ENCODE peak calls at places on chromosome 20, in four cellular contexts. One of them, this sample, is unnamed.
A peak's percentile ranks its signal among the peaks of the same experiment; 100 is the strongest.

GRCh38 chr20:48180039-48180438 is 394.8 kb upstream of the SULF2 start:
- DNase-seq in GM23338: no peak
- DNase-seq in effector memory CD4-positive, alpha-beta T cell: no peak
- DNase-seq in neural progenitor cell: no peak
- DNase-seq in this sample: no peak

GRCh38 chr20:23269954-23270353 is 80.6 kb upstream of the NXT1 start:
- DNase-seq in GM23338: peak; percentile 11
- DNase-seq in effector memory CD4-positive, alpha-beta T cell: no peak
- DNase-seq in neural progenitor cell: peak; percentile 61
- DNase-seq in this sample: no peak

GRCh38 chr20:14986026-14986655 is 648.7 kb upstream of the FLRT3 start:
- DNase-seq in GM23338: no peak
- DNase-seq in neural progenitor cell: no peak
- DNase-seq in effector memory CD4-positive, alpha-beta T cell: no peak
- DNase-seq in this sample: no peak

GRCh38 chr20:3586111-3586510 is 77.1 kb downstream of the GFRA4 start:
- DNase-seq in neural progenitor cell: no peak
- DNase-seq in effector memory CD4-positive, alpha-beta T cell: no peak
- DNase-seq in GM23338: no peak
- DNase-seq in this sample: no peak

GRCh38 chr20:52937701-52938100 is 34.5 kb upstream of the TSHZ2 start:
- DNase-seq in neural progenitor cell: peak; percentile 5
- DNase-seq in GM23338: peak; percentile 30
- DNase-seq in effector memory CD4-positive, alpha-beta T cell: no peak
- DNase-seq in this sample: no peak

GRCh38 chr20:36217226-36217625 is 19.1 kb upstream of the AAR2 start:
- DNase-seq in neural progenitor cell: peak; percentile 74
- DNase-seq in GM23338: peak; percentile 91
- DNase-seq in effector memory CD4-positive, alpha-beta T cell: no peak
- DNase-seq in this sample: no peak

GRCh38 chr20:15081301-15081700 is 743.9 kb upstream of the FLRT3 start:
- DNase-seq in neural progenitor cell: no peak
- DNase-seq in GM23338: no peak
- DNase-seq in effector memory CD4-positive, alpha-beta T cell: no peak
- DNase-seq in this sample: no peak

GRCh38 chr20:41242352-41242751 is 75.2 kb downstream of the ZHX3 start:
- DNase-seq in GM23338: no peak
- DNase-seq in effector memory CD4-positive, alpha-beta T cell: no peak
- DNase-seq in neural progenitor cell: no peak
- DNase-seq in this sample: no peak

GRCh38 chr20:31516651-31517050 is 2.4 kb downstream of the HM13 start:
- DNase-seq in neural progenitor cell: no peak
- DNase-seq in effector memory CD4-positive, alpha-beta T cell: peak; percentile 4
- DNase-seq in GM23338: no peak
- DNase-seq in this sample: no peak

GRCh38 chr20:11890331-11891080 is 27.2 kb upstream of the BTBD3 start:
- DNase-seq in GM23338: peak; percentile 95
- DNase-seq in effector memory CD4-positive, alpha-beta T cell: no peak
- DNase-seq in neural progenitor cell: peak; percentile 96
- DNase-seq in this sample: peak; percentile 80

GRCh38 chr20:25244976-25245375 is 2.9 kb upstream of the PYGB start:
- DNase-seq in effector memory CD4-positive, alpha-beta T cell: no peak
- DNase-seq in GM23338: no peak
- DNase-seq in neural progenitor cell: no peak
- DNase-seq in this sample: no peak

GRCh38 chr20:25247666-25248500 is at the start of gene PYGB:
- DNase-seq in neural progenitor cell: peak; percentile 93
- DNase-seq in effector memory CD4-positive, alpha-beta T cell: peak; percentile 66
- DNase-seq in GM23338: peak; percentile 86
- DNase-seq in this sample: peak; percentile 70

GRCh38 chr20:25247100-25247665 is 702 bp upstream of the PYGB start:
- DNase-seq in neural progenitor cell: peak; percentile 77
- DNase-seq in effector memory CD4-positive, alpha-beta T cell: peak; percentile 12
- DNase-seq in GM23338: peak; percentile 81
- DNase-seq in this sample: peak; percentile 30

GRCh38 chr20:25245461-25245860 is 2.4 kb upstream of the PYGB start:
- DNase-seq in neural progenitor cell: no peak
- DNase-seq in effector memory CD4-positive, alpha-beta T cell: no peak
- DNase-seq in GM23338: no peak
- DNase-seq in this sample: no peak

GRCh38 chr20:25246182-25246943 is 1.5 kb upstream of the PYGB start:
- DNase-seq in effector memory CD4-positive, alpha-beta T cell: no peak
- DNase-seq in GM23338: no peak
- DNase-seq in neural progenitor cell: no peak
- DNase-seq in this sample: no peak
- H3K27ac ChIP-seq in effector memory CD4-positive, alpha-beta T cell: no peak overlapping the region
- H3K27ac ChIP-seq in GM23338: no peak overlapping the region
- H3K27ac ChIP-seq in neural progenitor cell: no peak overlapping the region
- H3K27ac ChIP-seq in this sample: no peak overlapping the region

DNA sequence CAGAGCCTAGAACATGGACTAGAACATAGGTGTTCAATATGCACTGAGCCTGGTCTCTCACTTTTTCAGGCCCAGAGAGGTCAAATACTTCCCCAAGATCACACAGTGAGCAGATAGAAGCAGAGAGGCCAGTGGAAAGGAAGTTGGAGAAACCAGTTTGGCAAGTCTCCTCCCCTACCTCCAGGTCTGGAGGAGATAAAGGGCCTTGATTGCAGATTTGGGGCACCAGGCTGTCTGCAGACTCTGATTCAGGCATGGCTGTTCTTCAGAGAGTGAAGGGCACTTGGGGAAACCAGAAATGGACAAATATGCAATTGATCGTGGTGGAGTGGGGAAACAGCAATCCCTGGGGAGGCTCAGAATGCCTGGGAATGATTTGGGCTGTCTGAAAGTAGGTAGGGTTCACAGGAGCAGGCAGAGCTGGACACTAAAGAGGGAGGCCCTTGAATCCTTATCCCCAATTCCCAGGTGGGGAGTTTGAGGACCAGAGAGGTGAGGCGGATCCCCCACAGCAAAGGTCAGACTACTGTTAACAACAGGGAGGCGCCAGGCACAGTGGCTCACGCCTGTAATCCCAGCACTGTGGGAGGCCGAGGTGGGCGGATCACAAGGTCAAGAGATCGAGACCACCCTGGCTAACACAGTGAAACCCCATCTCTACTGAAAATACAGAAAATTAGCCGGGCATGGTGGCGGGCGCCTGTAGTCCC is 2.3 kb downstream of the PEDS1 start:
- DNase-seq in GM23338: peak; percentile 60
- DNase-seq in effector memory CD4-positive, alpha-beta T cell: no peak
- DNase-seq in neural progenitor cell: no peak
- DNase-seq in this sample: no peak
- H3K27ac ChIP-seq in GM23338: no peak overlapping the region
- H3K27ac ChIP-seq in effector memory CD4-positive, alpha-beta T cell: peak overlapping the region; percentile 7
- H3K27ac ChIP-seq in neural progenitor cell: no peak overlapping the region
- H3K27ac ChIP-seq in this sample: no peak overlapping the region

GRCh38 chr20:44549123-44549522 is 27.3 kb upstream of the SERINC3 start:
- DNase-seq in GM23338: no peak
- DNase-seq in neural progenitor cell: no peak
- DNase-seq in effector memory CD4-positive, alpha-beta T cell: no peak
- DNase-seq in this sample: no peak

GRCh38 chr20:44548171-44548678 is 26.4 kb upstream of the SERINC3 start:
- DNase-seq in neural progenitor cell: no peak
- DNase-seq in GM23338: no peak
- DNase-seq in effector memory CD4-positive, alpha-beta T cell: no peak
- DNase-seq in this sample: no peak

GRCh38 chr20:44552950-44553908 is 29.1 kb upstream of the PKIG start:
- DNase-seq in GM23338: no peak
- DNase-seq in neural progenitor cell: no peak
- DNase-seq in effector memory CD4-positive, alpha-beta T cell: no peak
- DNase-seq in this sample: no peak

GRCh38 chr20:44552039-44552438 is 30.2 kb upstream of the SERINC3 start:
- DNase-seq in effector memory CD4-positive, alpha-beta T cell: no peak
- DNase-seq in neural progenitor cell: no peak
- DNase-seq in GM23338: no peak
- DNase-seq in this sample: no peak

GRCh38 chr20:44552568-44552949 is 29.8 kb upstream of the PKIG start:
- DNase-seq in effector memory CD4-positive, alpha-beta T cell: no peak
- DNase-seq in neural progenitor cell: no peak
- DNase-seq in GM23338: no peak
- DNase-seq in this sample: no peak
- H3K27ac ChIP-seq in effector memory CD4-positive, alpha-beta T cell: no peak overlapping the region
- H3K27ac ChIP-seq in neural progenitor cell: no peak overlapping the region
- H3K27ac ChIP-seq in GM23338: no peak overlapping the region
- H3K27ac ChIP-seq in this sample: no peak overlapping the region

GRCh38 chr20:59165389-59165785 is 1.8 kb downstream of the ZNF831 start:
- DNase-seq in neural progenitor cell: no peak
- DNase-seq in GM23338: no peak
- DNase-seq in effector memory CD4-positive, alpha-beta T cell: no peak
- DNase-seq in this sample: no peak
- H3K27ac ChIP-seq in neural progenitor cell: no peak overlapping the region
- H3K27ac ChIP-seq in GM23338: no peak overlapping the region
- H3K27ac ChIP-seq in effector memory CD4-positive, alpha-beta T cell: peak overlapping the region; percentile 98
- H3K27ac ChIP-seq in this sample: no peak overlapping the region

DNA sequence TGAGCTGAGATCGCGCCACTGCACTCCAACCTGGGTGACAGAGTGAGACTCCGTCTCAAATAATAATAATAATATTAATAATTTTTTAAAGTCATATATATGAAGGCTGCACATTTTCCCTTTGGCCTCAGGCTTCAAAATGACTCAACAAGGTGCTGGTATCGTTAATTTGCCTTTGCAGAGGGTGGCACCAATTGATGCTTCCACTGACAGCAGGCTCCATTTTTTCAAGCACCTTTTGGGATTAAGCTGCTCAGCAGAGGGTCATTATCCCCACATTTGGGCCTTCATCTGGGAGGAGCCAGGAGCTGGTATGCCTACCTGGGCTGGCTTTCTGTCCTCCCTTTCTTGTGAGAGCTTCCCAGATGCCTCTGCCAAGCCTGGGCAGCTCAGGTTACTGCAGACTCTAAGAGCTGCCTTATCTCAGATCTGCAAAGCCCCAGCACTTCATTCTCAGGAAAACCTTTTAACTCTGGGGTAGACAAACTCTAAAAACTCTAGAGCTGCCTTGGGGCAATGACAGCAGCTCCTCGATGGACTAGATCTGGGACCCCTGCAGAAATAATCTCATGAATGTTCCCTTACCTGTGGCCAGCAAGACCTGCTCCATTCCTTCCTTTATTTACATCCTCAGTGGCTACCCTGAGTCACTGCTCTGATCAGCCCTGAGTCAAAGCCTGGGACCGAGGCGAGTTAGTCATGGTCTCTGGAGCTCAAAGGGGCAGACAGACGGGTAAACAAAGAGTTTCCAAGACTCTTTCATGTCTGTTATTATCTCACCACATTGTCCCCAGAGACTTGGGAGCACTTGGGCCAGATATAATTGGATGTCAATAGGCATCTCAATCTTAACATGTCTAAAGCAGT is 80.0 kb upstream of the EYA2 start:
- DNase-seq in GM23338: peak; percentile 65
- DNase-seq in neural progenitor cell: peak; percentile 90
- DNase-seq in effector memory CD4-positive, alpha-beta T cell: no peak
- DNase-seq in this sample: no peak
- H3K27ac ChIP-seq in GM23338: no peak overlapping the region
- H3K27ac ChIP-seq in neural progenitor cell: no peak overlapping the region
- H3K27ac ChIP-seq in effector memory CD4-positive, alpha-beta T cell: no peak overlapping the region
- H3K27ac ChIP-seq in this sample: no peak overlapping the region

GRCh38 chr20:34709836-34710567 is 5.9 kb downstream of the TP53INP2 start:
- DNase-seq in effector memory CD4-positive, alpha-beta T cell: peak; percentile 64
- DNase-seq in GM23338: peak; percentile 68
- DNase-seq in neural progenitor cell: peak; percentile 90
- DNase-seq in this sample: peak; percentile 26
- H3K27ac ChIP-seq in effector memory CD4-positive, alpha-beta T cell: peak overlapping the region; percentile 77
- H3K27ac ChIP-seq in GM23338: no peak overlapping the region
- H3K27ac ChIP-seq in neural progenitor cell: no peak overlapping the region
- H3K27ac ChIP-seq in this sample: peak overlapping the region; percentile 79

DNA sequence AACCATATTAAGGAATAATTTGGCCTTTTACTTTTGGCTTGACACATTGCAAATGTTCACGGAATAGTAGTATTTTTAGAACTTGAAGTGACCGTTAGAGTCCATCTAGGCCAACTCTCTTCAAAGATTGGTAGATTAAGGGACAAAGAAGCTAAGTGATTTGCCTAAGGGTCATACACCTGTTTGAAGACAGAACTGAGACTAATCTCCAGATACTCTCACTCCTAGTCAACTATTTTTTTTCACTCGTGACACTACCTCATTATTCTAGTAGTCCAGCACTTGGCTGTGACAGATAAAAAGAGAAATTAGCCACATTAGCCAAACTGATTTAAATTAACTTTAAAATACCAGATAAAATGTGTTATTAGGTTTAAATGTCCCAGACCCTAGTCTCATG is 10.6 kb downstream of the ACSS2 start:
- DNase-seq in neural progenitor cell: no peak
- DNase-seq in effector memory CD4-positive, alpha-beta T cell: no peak
- DNase-seq in GM23338: no peak
- DNase-seq in this sample: no peak
- H3K27ac ChIP-seq in neural progenitor cell: no peak overlapping the region
- H3K27ac ChIP-seq in effector memory CD4-positive, alpha-beta T cell: no peak overlapping the region
- H3K27ac ChIP-seq in GM23338: no peak overlapping the region
- H3K27ac ChIP-seq in this sample: no peak overlapping the region

DNA sequence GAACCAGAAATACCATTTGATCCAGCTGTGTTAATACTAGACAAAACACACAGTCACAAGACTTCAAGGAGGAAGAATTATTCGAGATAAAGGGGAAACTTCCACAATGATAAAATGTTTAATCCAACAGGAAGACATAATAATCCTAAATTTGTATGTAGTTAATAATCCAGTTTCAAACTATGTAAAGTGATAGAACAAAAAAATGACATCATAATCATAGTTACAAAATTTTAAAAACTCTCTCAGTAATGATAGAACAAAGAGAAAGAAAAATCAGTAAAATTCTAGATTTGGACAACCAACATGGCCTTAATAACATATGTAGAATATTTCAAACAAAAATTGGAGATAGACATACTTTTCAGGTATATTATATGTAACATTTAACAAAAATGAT is 38.9 kb downstream of the LINC00237 start:
- DNase-seq in neural progenitor cell: no peak
- DNase-seq in GM23338: no peak
- DNase-seq in effector memory CD4-positive, alpha-beta T cell: no peak
- DNase-seq in this sample: no peak
- H3K27ac ChIP-seq in neural progenitor cell: no peak overlapping the region
- H3K27ac ChIP-seq in GM23338: no peak overlapping the region
- H3K27ac ChIP-seq in effector memory CD4-positive, alpha-beta T cell: no peak overlapping the region
- H3K27ac ChIP-seq in this sample: no peak overlapping the region

GRCh38 chr20:46139908-46140482 is 21.9 kb downstream of the CD40 start:
- DNase-seq in effector memory CD4-positive, alpha-beta T cell: no peak
- DNase-seq in GM23338: peak; percentile 45
- DNase-seq in neural progenitor cell: peak; percentile 41
- DNase-seq in this sample: no peak
- H3K27ac ChIP-seq in effector memory CD4-positive, alpha-beta T cell: no peak overlapping the region
- H3K27ac ChIP-seq in GM23338: no peak overlapping the region
- H3K27ac ChIP-seq in neural progenitor cell: no peak overlapping the region
- H3K27ac ChIP-seq in this sample: no peak overlapping the region

GRCh38 chr20:54209216-54209813 is 1.4 kb downstream of the PFDN4 start:
- DNase-seq in effector memory CD4-positive, alpha-beta T cell: no peak
- DNase-seq in GM23338: no peak
- DNase-seq in neural progenitor cell: no peak
- DNase-seq in this sample: no peak

GRCh38 chr20:54212871-54213270 is 5.0 kb downstream of the PFDN4 start:
- DNase-seq in neural progenitor cell: no peak
- DNase-seq in GM23338: no peak
- DNase-seq in effector memory CD4-positive, alpha-beta T cell: no peak
- DNase-seq in this sample: no peak

GRCh38 chr20:54215157-54215789 is 7.4 kb downstream of the PFDN4 start:
- DNase-seq in neural progenitor cell: no peak
- DNase-seq in effector memory CD4-positive, alpha-beta T cell: no peak
- DNase-seq in GM23338: no peak
- DNase-seq in this sample: no peak

GRCh38 chr20:54214566-54214965 is 6.7 kb downstream of the PFDN4 start:
- DNase-seq in neural progenitor cell: no peak
- DNase-seq in GM23338: no peak
- DNase-seq in effector memory CD4-positive, alpha-beta T cell: no peak
- DNase-seq in this sample: no peak

GRCh38 chr20:54212226-54212625 is 4.3 kb downstream of the PFDN4 start:
- DNase-seq in effector memory CD4-positive, alpha-beta T cell: no peak
- DNase-seq in neural progenitor cell: no peak
- DNase-seq in GM23338: no peak
- DNase-seq in this sample: no peak
- H3K27ac ChIP-seq in effector memory CD4-positive, alpha-beta T cell: no peak overlapping the region
- H3K27ac ChIP-seq in neural progenitor cell: no peak overlapping the region
- H3K27ac ChIP-seq in GM23338: peak overlapping the region; percentile 10
- H3K27ac ChIP-seq in this sample: no peak overlapping the region

This sample was measured in caudate nucleus.